ENCODE peak calls at places on chromosomes 3 and 15, in eight cellular contexts. One of them, this sample, is unnamed.

GRCh38 chr3:156577731-156578130 is 22.8 kb upstream of the SSR3 start:
- DNase-seq in CD4-positive, alpha-beta T cell: no peak
- DNase-seq in AG10803: no peak
- DNase-seq in lower leg skin: no peak
- DNase-seq in heart left ventricle: no peak
- DNase-seq in AG09319: no peak
- DNase-seq in left lung: no peak
- DNase-seq in progenitor cell of endocrine pancreas: no peak
- DNase-seq in this sample: no peak

GRCh38 chr15:47439146-47439869 is 278.0 kb upstream of the SEMA6D start:
- DNase-seq in CD4-positive, alpha-beta T cell: no peak
- DNase-seq in heart left ventricle: no peak
- DNase-seq in left lung: no peak
- DNase-seq in progenitor cell of endocrine pancreas: no peak
- DNase-seq in AG09319: no peak
- DNase-seq in lower leg skin: no peak
- DNase-seq in AG10803: no peak
- DNase-seq in this sample: no peak

GRCh38 chr15:95281470-95281869 is 1049.0 kb upstream of the NR2F2 start:
- DNase-seq in heart left ventricle: no peak
- DNase-seq in progenitor cell of endocrine pancreas: no peak
- DNase-seq in AG09319: no peak
- DNase-seq in CD4-positive, alpha-beta T cell: no peak
- DNase-seq in left lung: no peak
- DNase-seq in lower leg skin: no peak
- DNase-seq in AG10803: no peak
- DNase-seq in this sample: no peak

GRCh38 chr3:99647081-99647480 is 8.7 kb downstream of the COL8A1 start:
- DNase-seq in CD4-positive, alpha-beta T cell: no peak
- DNase-seq in heart left ventricle: no peak
- DNase-seq in progenitor cell of endocrine pancreas: no peak
- DNase-seq in lower leg skin: no peak
- DNase-seq in AG09319: no peak
- DNase-seq in AG10803: no peak
- DNase-seq in left lung: no peak
- DNase-seq in this sample: no peak

GRCh38 chr15:49693491-49693890 is 72.6 kb downstream of the DTWD1 start:
- DNase-seq in heart left ventricle: no peak
- DNase-seq in lower leg skin: no peak
- DNase-seq in progenitor cell of endocrine pancreas: no peak
- DNase-seq in left lung: no peak
- DNase-seq in AG09319: peak
- DNase-seq in AG10803: peak
- DNase-seq in CD4-positive, alpha-beta T cell: no peak
- DNase-seq in this sample: no peak

GRCh38 chr3:169146112-169146665 is 517.3 kb downstream of the MECOM start:
- DNase-seq in heart left ventricle: peak
- DNase-seq in AG09319: peak
- DNase-seq in AG10803: peak
- DNase-seq in progenitor cell of endocrine pancreas: peak
- DNase-seq in lower leg skin: no peak
- DNase-seq in left lung: peak
- DNase-seq in CD4-positive, alpha-beta T cell: no peak
- DNase-seq in this sample: peak

GRCh38 chr3:184284696-184285095 is 8.9 kb downstream of the ECE2 start:
- DNase-seq in lower leg skin: no peak
- DNase-seq in CD4-positive, alpha-beta T cell: no peak
- DNase-seq in AG10803: peak
- DNase-seq in progenitor cell of endocrine pancreas: no peak
- DNase-seq in left lung: peak
- DNase-seq in heart left ventricle: peak
- DNase-seq in AG09319: no peak
- DNase-seq in this sample: no peak

GRCh38 chr15:65249641-65250040 is 37.0 kb downstream of the PARP16 start:
- DNase-seq in left lung: no peak
- DNase-seq in CD4-positive, alpha-beta T cell: no peak
- DNase-seq in heart left ventricle: no peak
- DNase-seq in AG10803: no peak
- DNase-seq in progenitor cell of endocrine pancreas: no peak
- DNase-seq in AG09319: no peak
- DNase-seq in lower leg skin: no peak
- DNase-seq in this sample: no peak

GRCh38 chr15:88987951-88988671 is 74.9 kb upstream of the MFGE8 start:
- DNase-seq in AG09319: no peak
- DNase-seq in CD4-positive, alpha-beta T cell: no peak
- DNase-seq in AG10803: peak
- DNase-seq in heart left ventricle: no peak
- DNase-seq in progenitor cell of endocrine pancreas: no peak
- DNase-seq in left lung: no peak
- DNase-seq in lower leg skin: no peak
- DNase-seq in this sample: no peak

GRCh38 chr3:9649791-9650521 is 651 bp downstream of the MTMR14 start:
- DNase-seq in heart left ventricle: no peak
- DNase-seq in left lung: no peak
- DNase-seq in CD4-positive, alpha-beta T cell: no peak
- DNase-seq in AG10803: no peak
- DNase-seq in AG09319: no peak
- DNase-seq in lower leg skin: no peak
- DNase-seq in progenitor cell of endocrine pancreas: no peak
- DNase-seq in this sample: peak

GRCh38 chr3:195247863-195248189 is 23.1 kb downstream of the XXYLT1 start:
- DNase-seq in progenitor cell of endocrine pancreas: no peak
- DNase-seq in heart left ventricle: peak
- DNase-seq in AG10803: no peak
- DNase-seq in CD4-positive, alpha-beta T cell: no peak
- DNase-seq in left lung: peak
- DNase-seq in lower leg skin: no peak
- DNase-seq in AG09319: no peak
- DNase-seq in this sample: no peak

GRCh38 chr3:128486692-128487537 is 6.1 kb downstream of the GATA2 start:
- DNase-seq in AG10803: peak
- DNase-seq in progenitor cell of endocrine pancreas: no peak
- DNase-seq in CD4-positive, alpha-beta T cell: no peak
- DNase-seq in heart left ventricle: peak
- DNase-seq in lower leg skin: no peak
- DNase-seq in AG09319: no peak
- DNase-seq in left lung: no peak
- DNase-seq in this sample: no peak

GRCh38 chr3:169365993-169366915 is 297.3 kb downstream of the MECOM start:
- DNase-seq in progenitor cell of endocrine pancreas: no peak
- DNase-seq in AG10803: no peak
- DNase-seq in AG09319: no peak
- DNase-seq in lower leg skin: no peak
- DNase-seq in left lung: no peak
- DNase-seq in CD4-positive, alpha-beta T cell: no peak
- DNase-seq in heart left ventricle: no peak
- DNase-seq in this sample: no peak

GRCh38 chr3:52471371-52472238 is 16.2 kb downstream of the NISCH start:
- DNase-seq in CD4-positive, alpha-beta T cell: no peak
- DNase-seq in AG10803: peak
- DNase-seq in lower leg skin: peak
- DNase-seq in heart left ventricle: peak
- DNase-seq in left lung: peak
- DNase-seq in progenitor cell of endocrine pancreas: no peak
- DNase-seq in AG09319: no peak
- DNase-seq in this sample: peak

GRCh38 chr15:25426896-25427610 is 11.8 kb downstream of the UBE3A start:
- DNase-seq in AG09319: no peak
- DNase-seq in heart left ventricle: no peak
- DNase-seq in progenitor cell of endocrine pancreas: no peak
- DNase-seq in left lung: no peak
- DNase-seq in AG10803: no peak
- DNase-seq in lower leg skin: no peak
- DNase-seq in CD4-positive, alpha-beta T cell: no peak
- DNase-seq in this sample: no peak

GRCh38 chr3:190096345-190096744 is 24.4 kb downstream of the P3H2 start:
- DNase-seq in heart left ventricle: no peak
- DNase-seq in left lung: no peak
- DNase-seq in lower leg skin: no peak
- DNase-seq in AG10803: no peak
- DNase-seq in progenitor cell of endocrine pancreas: no peak
- DNase-seq in CD4-positive, alpha-beta T cell: no peak
- DNase-seq in AG09319: no peak
- DNase-seq in this sample: no peak

GRCh38 chr3:187836848-187837770 is 91.8 kb upstream of the BCL6 start:
- DNase-seq in CD4-positive, alpha-beta T cell: no peak
- DNase-seq in progenitor cell of endocrine pancreas: no peak
- DNase-seq in heart left ventricle: no peak
- DNase-seq in AG09319: no peak
- DNase-seq in lower leg skin: no peak
- DNase-seq in left lung: no peak
- DNase-seq in AG10803: peak
- DNase-seq in this sample: no peak

GRCh38 chr3:151976211-151977050 is 103.0 kb downstream of the SUCNR1 start:
- DNase-seq in left lung: no peak
- DNase-seq in AG09319: peak
- DNase-seq in AG10803: peak
- DNase-seq in CD4-positive, alpha-beta T cell: no peak
- DNase-seq in heart left ventricle: no peak
- DNase-seq in progenitor cell of endocrine pancreas: no peak
- DNase-seq in lower leg skin: peak
- DNase-seq in this sample: no peak
- TF ChIP-seq CTCF in left lung: no peak
- TF ChIP-seq CTCF in AG09319: no peak
- TF ChIP-seq CTCF in AG10803: peak
- TF ChIP-seq CTCF in CD4-positive, alpha-beta T cell: no peak
- TF ChIP-seq CTCF in heart left ventricle: no peak
- TF ChIP-seq CTCF in progenitor cell of endocrine pancreas: no peak
- TF ChIP-seq CTCF in lower leg skin: no peak
- TF ChIP-seq CTCF in this sample: no peak

GRCh38 chr3:136734382-136735070 is 17.7 kb downstream of the STAG1 start:
- DNase-seq in left lung: no peak
- DNase-seq in lower leg skin: no peak
- DNase-seq in CD4-positive, alpha-beta T cell: no peak
- DNase-seq in progenitor cell of endocrine pancreas: no peak
- DNase-seq in AG10803: no peak
- DNase-seq in heart left ventricle: no peak
- DNase-seq in AG09319: no peak
- DNase-seq in this sample: no peak
- TF ChIP-seq CTCF in left lung: no peak
- TF ChIP-seq CTCF in lower leg skin: no peak
- TF ChIP-seq CTCF in CD4-positive, alpha-beta T cell: peak
- TF ChIP-seq CTCF in progenitor cell of endocrine pancreas: no peak
- TF ChIP-seq CTCF in AG10803: peak
- TF ChIP-seq CTCF in heart left ventricle: no peak
- TF ChIP-seq CTCF in AG09319: peak
- TF ChIP-seq CTCF in this sample: no peak

GRCh38 chr3:108327168-108327567 is 30.8 kb downstream of the HHLA2 start:
- DNase-seq in left lung: no peak
- DNase-seq in AG09319: no peak
- DNase-seq in lower leg skin: no peak
- DNase-seq in CD4-positive, alpha-beta T cell: no peak
- DNase-seq in progenitor cell of endocrine pancreas: no peak
- DNase-seq in heart left ventricle: no peak
- DNase-seq in AG10803: no peak
- DNase-seq in this sample: no peak

GRCh38 chr3:108319428-108320053 is 23.2 kb downstream of the HHLA2 start:
- DNase-seq in AG09319: no peak
- DNase-seq in progenitor cell of endocrine pancreas: no peak
- DNase-seq in AG10803: peak
- DNase-seq in left lung: no peak
- DNase-seq in CD4-positive, alpha-beta T cell: no peak
- DNase-seq in lower leg skin: peak
- DNase-seq in heart left ventricle: no peak
- DNase-seq in this sample: no peak

GRCh38 chr3:108324177-108324576 is 27.8 kb downstream of the HHLA2 start:
- DNase-seq in heart left ventricle: no peak
- DNase-seq in left lung: no peak
- DNase-seq in AG09319: no peak
- DNase-seq in CD4-positive, alpha-beta T cell: no peak
- DNase-seq in progenitor cell of endocrine pancreas: no peak
- DNase-seq in AG10803: no peak
- DNase-seq in lower leg skin: no peak
- DNase-seq in this sample: no peak

GRCh38 chr3:108320746-108321350 is 24.5 kb downstream of the HHLA2 start:
- DNase-seq in left lung: no peak
- DNase-seq in AG09319: no peak
- DNase-seq in lower leg skin: no peak
- DNase-seq in CD4-positive, alpha-beta T cell: no peak
- DNase-seq in progenitor cell of endocrine pancreas: no peak
- DNase-seq in heart left ventricle: no peak
- DNase-seq in AG10803: no peak
- DNase-seq in this sample: no peak

DNA sequence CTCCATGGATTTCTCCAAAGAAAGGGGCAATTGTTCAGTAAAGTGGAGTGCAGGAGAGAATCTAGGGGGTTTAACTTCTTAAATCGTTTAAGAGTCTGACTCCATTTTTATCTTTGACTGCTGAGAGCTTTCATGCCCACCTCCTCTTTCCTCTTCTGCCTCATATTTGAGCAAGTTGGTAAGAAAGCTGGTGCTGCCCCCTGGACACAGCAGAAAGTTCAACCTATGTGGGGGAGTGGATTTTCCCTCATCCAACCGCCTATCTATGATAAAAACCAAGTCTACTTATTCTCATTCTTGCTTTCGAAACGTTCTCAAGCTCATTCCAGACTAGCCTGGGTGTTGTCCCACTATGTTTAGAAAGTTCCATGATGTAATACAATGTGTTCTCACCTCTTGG is 26.0 kb downstream of the HHLA2 start:
- DNase-seq in progenitor cell of endocrine pancreas: no peak
- DNase-seq in AG10803: no peak
- DNase-seq in lower leg skin: no peak
- DNase-seq in CD4-positive, alpha-beta T cell: peak
- DNase-seq in heart left ventricle: no peak
- DNase-seq in AG09319: no peak
- DNase-seq in left lung: no peak
- DNase-seq in this sample: no peak
- TF ChIP-seq CTCF in progenitor cell of endocrine pancreas: no peak
- TF ChIP-seq CTCF in AG10803: no peak
- TF ChIP-seq CTCF in lower leg skin: no peak
- TF ChIP-seq CTCF in CD4-positive, alpha-beta T cell: no peak
- TF ChIP-seq CTCF in heart left ventricle: no peak
- TF ChIP-seq CTCF in AG09319: no peak
- TF ChIP-seq CTCF in left lung: no peak
- TF ChIP-seq CTCF in this sample: no peak

DNA sequence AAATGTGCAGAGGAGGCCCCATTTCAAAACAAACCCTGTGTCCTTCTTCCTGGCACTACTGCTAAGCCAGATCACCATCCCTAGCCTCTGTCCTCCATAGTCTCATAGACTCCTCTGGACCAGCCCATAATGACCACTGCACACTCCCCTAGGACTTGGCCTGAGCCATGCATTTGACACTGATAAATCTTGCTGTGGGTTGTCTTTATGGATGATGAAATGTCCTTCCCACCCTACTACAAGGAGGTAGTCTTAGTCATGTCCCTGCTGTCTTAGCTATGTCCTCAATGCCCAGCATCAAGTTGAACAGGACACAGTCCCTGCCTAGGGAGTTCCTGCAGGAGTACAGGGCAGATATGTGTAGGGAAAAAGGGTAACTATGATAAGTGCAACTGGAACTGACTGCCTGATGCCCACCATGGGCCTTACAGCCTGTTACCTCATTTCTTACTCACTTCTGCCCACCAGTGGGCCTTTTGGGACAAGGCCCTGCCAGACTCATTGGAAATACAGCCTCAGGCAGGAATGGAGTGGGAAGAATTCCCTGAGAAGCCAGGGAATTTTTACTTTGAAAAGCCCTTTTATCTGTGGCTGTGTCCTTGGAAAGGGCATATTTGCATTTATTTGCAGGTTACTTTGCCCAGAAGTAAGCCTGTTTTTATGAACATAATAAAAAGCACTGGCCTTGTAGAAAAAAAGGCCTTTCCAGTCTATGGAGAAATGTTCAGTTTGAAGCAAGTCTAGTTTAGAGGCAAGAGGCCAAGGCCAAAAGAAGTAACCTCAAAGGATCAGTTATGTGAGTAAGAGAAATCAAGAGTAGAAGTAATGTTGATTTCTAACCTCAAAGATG is 199.6 kb upstream of the EIF1B start:
- DNase-seq in lower leg skin: no peak
- DNase-seq in progenitor cell of endocrine pancreas: no peak
- DNase-seq in CD4-positive, alpha-beta T cell: no peak
- DNase-seq in heart left ventricle: no peak
- DNase-seq in AG10803: no peak
- DNase-seq in AG09319: no peak
- DNase-seq in left lung: no peak
- DNase-seq in this sample: no peak
- TF ChIP-seq CTCF in lower leg skin: no peak
- TF ChIP-seq CTCF in progenitor cell of endocrine pancreas: peak
- TF ChIP-seq CTCF in CD4-positive, alpha-beta T cell: no peak
- TF ChIP-seq CTCF in heart left ventricle: no peak
- TF ChIP-seq CTCF in AG10803: peak
- TF ChIP-seq CTCF in AG09319: peak
- TF ChIP-seq CTCF in left lung: no peak
- TF ChIP-seq CTCF in this sample: no peak

This sample was measured in CD14-positive monocyte.